ENCODE peak calls at places on chromosomes 12 and 14, in four cellular contexts. O is H9; P is AML-193; Z is activated CD4-positive, alpha-beta T cell treated with anti-CD3 and anti-CD28 coated beads for 36 hours. F is an unnamed sample.
A peak's percentile ranks its signal among the peaks of the same experiment; 100 is the strongest.

GRCh38 chr12:3207174-3207573 is 130.0 kb downstream of the TSPAN9 start:
- DNase-seq in O (no peak), P (no peak), Z (no peak), F (no peak)

GRCh38 chr12:63129927-63130326 is 21.1 kb downstream of the AVPR1A start:
- DNase-seq in O (no peak), P (no peak), Z (no peak), F (no peak)

GRCh38 chr14:31362746-31363145 is 57.6 kb downstream of the HEATR5A start:
- DNase-seq in O (no peak), P (no peak), Z (no peak), F (no peak)

GRCh38 chr12:116882742-116883141 is 1.5 kb upstream of the HRK start:
- DNase-seq in O (peak; percentile 48), P (no peak), Z (no peak), F (no peak)

GRCh38 chr14:92719890-92720323 is 28.5 kb downstream of the LGMN start:
- DNase-seq in O (no peak), P (no peak), Z (no peak), F (no peak)

GRCh38 chr12:1320021-1320420 is 274.4 kb downstream of the FBXL14 start:
- DNase-seq in O (no peak), P (no peak), Z (no peak), F (no peak)

GRCh38 chr12:13864081-13864673 is 117.2 kb downstream of the GRIN2B start:
- DNase-seq in O (peak; percentile 85), P (peak; percentile 23), Z (peak; percentile 82), F (peak; percentile 79)

GRCh38 chr12:45336331-45336730 is 120.4 kb downstream of the ANO6 start:
- DNase-seq in O (no peak), P (no peak), Z (no peak), F (no peak)

GRCh38 chr14:105411017-105411941 is 8.3 kb upstream of the MTA1 start:
- DNase-seq in O (peak; percentile 65), P (no peak), Z (peak; percentile 50), F (peak; percentile 14)

GRCh38 chr12:116319851-116320621 is 42.5 kb upstream of the MED13L start:
- DNase-seq in O (no peak), P (no peak), Z (peak; percentile 65), F (no peak)

GRCh38 chr14:72616294-72616693 is 277.6 kb downstream of the DPF3 start:
- DNase-seq in O (no peak), P (no peak), Z (no peak), F (no peak)

GRCh38 chr12:219891-220352 is 6.0 kb upstream of the SLC6A12 start:
- DNase-seq in O (peak; percentile 97), P (peak; percentile 60), Z (peak; percentile 85), F (peak; percentile 97)

GRCh38 chr12:96084624-96085023 is 49.2 kb upstream of the LTA4H start:
- DNase-seq in O (no peak), P (no peak), Z (no peak), F (no peak)